ENCODE peak calls at places on chromosome 11, in six cellular contexts. P, J, A, O, D and M are unnamed samples. For H3K4me1, the result is how much of the 10 kb centered on the place peaks cover.

GRCh38 chr11:34266987-34267386 is 90.8 kb downstream of the ABTB2 start:
- DNase-seq in O (no peak), P (peak), D (no peak), J (no peak), A (no peak), M (no peak)

GRCh38 chr11:117431436-117431835 is 103.8 kb downstream of the CEP164 start:
- DNase-seq in O (no peak), D (no peak), J (no peak), P (no peak), A (no peak), M (no peak)

GRCh38 chr11:17595526-17596309 is 48.7 kb downstream of the OTOG start:
- DNase-seq in P (no peak), O (no peak), D (no peak), A (no peak), J (no peak), M (no peak)

GRCh38 chr11:898540-899190 is 11.9 kb downstream of the CHID1 start:
- DNase-seq in A (no peak), O (no peak), P (no peak), J (peak), D (peak), M (no peak)

GRCh38 chr11:44596541-44597276 is 31.2 kb downstream of the CD82 start:
- DNase-seq in P (no peak), D (peak), O (no peak), J (no peak), A (no peak), M (no peak)

GRCh38 chr11:93820085-93820710 is 30.2 kb downstream of the VSTM5 start:
- DNase-seq in A (no peak), J (no peak), O (no peak), P (no peak), D (peak), M (no peak)

GRCh38 chr11:35087648-35088047 is 51.3 kb upstream of the CD44 start:
- DNase-seq in J (no peak), D (no peak), A (no peak), O (peak), P (no peak), M (no peak)

GRCh38 chr11:66510990-66511339 is 530 bp downstream of the BBS1 start:
- DNase-seq in A (no peak), D (no peak), J (no peak), O (no peak), P (no peak), M (no peak)

GRCh38 chr11:34302046-34302921 is 55.5 kb downstream of the ABTB2 start:
- DNase-seq in J (no peak), O (peak), A (no peak), D (peak), P (no peak), M (no peak)

GRCh38 chr11:14141676-14142075 is 179.2 kb downstream of the SPON1 start:
- DNase-seq in A (no peak), D (no peak), P (no peak), O (no peak), J (no peak), M (no peak)

GRCh38 chr11:120224872-120225371 is 14.1 kb downstream of the OAF start:
- DNase-seq in D (no peak), P (peak), A (no peak), J (no peak), O (no peak), M (no peak)

GRCh38 chr11:120931057-120931779 is 92.7 kb upstream of the TBCEL start:
- DNase-seq in D (peak), O (no peak), A (no peak), J (no peak), P (no peak), M (no peak)

GRCh38 chr11:106679633-106680032 is 338.6 kb downstream of the GUCY1A2 start:
- DNase-seq in O (no peak), D (no peak), A (no peak), P (no peak), J (no peak), M (no peak)

GRCh38 chr11:111939836-111940604 is 2.9 kb downstream of the DIXDC1 start:
- DNase-seq in A (no peak), D (no peak), P (no peak), O (peak), J (no peak), M (peak)

GRCh38 chr11:118715837-118716260 is 36.4 kb upstream of the TREH start:
- DNase-seq in J (peak), O (no peak), P (no peak), A (no peak), D (peak), M (no peak)

DNA sequence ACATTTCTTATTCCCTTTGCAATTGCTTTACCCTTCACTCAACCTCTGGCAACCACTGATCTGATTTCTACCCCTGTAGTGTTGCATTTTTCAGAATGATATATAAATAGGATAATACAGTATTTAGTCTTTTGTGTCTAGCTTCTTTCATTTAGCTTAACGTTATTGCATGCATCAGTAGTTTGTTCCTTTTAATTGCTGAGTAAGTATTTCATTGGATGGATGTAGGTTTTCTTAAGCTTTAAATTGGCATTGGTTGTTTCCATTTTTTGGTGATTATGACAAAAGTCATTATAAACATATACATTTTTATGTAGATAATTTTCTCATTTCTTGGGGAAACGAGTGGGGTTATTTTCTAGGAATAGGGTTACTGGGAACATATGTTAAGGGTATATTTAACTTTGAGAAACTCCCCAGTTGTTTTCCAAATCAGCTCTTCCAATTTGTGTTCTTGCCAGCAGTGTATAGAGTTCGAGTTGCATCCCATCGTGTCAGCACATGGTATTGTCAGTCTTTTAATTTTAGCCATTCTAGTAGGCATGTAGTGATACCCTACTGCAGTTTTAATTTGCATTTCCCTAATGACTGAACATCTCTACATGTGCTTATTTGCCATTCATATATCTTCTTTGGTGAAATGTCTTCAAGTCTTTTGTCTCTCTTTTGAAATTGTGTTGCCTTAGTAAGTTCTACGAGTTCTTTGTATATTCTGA is 60.3 kb downstream of the DDX10 start:
- DNase-seq in O (no peak), P (no peak), A (no peak), D (no peak), J (no peak), M (no peak)
- H3K4me1 ChIP-seq in O (under half), P (under half), A (under half), D (under half), J (under half), M (under half)

GRCh38 chr11:115334932-115335788 is 169.1 kb downstream of the CADM1 start:
- DNase-seq in P (no peak), D (no peak), J (peak), O (peak), A (no peak), M (no peak)
- TF ChIP-seq CTCF in P (peak), D (peak), J (peak), O (peak), A (peak), M (peak)

DNA sequence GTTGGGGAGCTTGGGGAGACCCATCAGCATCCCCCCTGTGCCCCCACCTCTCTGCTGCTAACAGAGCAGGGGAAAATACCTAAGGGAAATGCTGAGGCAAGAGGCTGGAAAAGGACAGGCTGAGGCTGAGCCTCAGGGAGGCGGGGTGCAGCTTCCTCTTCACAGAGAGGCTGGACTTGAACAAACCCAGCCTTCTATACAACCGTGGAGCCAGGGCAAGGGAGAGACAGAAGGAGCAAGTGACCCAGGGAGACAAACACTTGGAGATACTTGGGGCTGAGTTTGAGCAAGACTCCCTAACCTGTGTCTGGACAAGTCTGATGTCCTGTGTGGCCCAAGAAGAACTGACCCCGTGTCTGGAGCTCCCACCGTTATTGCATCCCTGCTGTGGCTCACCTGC is at the start of gene SLCO2B1:
- DNase-seq in D (no peak), O (no peak), A (no peak), J (no peak), P (no peak), M (no peak)
- H3K4me1 ChIP-seq in D (under half), O (under half), A (under half), J (half or more), P (half or more), M (half or more)

GRCh38 chr11:10857604-10858504 is at the start of gene ZBED5:
- DNase-seq in D (peak), P (peak), O (peak), J (peak), A (peak), M (peak)
- TF ChIP-seq CTCF in D (peak), P (peak), O (peak), J (peak), A (peak), M (peak)

GRCh38 chr11:65297026-65297667 is 17.5 kb upstream of the CDC42EP2 start:
- DNase-seq in P (peak), J (no peak), O (no peak), A (no peak), D (no peak), M (no peak)
- H3K4me1 ChIP-seq in P (half or more), J (half or more), O (half or more), A (under half), D (under half), M (half or more)

GRCh38 chr11:42631223-42631843 is 680.5 kb upstream of the API5 start:
- DNase-seq in O (no peak), D (peak), P (no peak), J (peak), A (no peak), M (no peak)
- TF ChIP-seq CTCF in O (peak), D (peak), P (no peak), J (peak), A (no peak), M (no peak)

DNA sequence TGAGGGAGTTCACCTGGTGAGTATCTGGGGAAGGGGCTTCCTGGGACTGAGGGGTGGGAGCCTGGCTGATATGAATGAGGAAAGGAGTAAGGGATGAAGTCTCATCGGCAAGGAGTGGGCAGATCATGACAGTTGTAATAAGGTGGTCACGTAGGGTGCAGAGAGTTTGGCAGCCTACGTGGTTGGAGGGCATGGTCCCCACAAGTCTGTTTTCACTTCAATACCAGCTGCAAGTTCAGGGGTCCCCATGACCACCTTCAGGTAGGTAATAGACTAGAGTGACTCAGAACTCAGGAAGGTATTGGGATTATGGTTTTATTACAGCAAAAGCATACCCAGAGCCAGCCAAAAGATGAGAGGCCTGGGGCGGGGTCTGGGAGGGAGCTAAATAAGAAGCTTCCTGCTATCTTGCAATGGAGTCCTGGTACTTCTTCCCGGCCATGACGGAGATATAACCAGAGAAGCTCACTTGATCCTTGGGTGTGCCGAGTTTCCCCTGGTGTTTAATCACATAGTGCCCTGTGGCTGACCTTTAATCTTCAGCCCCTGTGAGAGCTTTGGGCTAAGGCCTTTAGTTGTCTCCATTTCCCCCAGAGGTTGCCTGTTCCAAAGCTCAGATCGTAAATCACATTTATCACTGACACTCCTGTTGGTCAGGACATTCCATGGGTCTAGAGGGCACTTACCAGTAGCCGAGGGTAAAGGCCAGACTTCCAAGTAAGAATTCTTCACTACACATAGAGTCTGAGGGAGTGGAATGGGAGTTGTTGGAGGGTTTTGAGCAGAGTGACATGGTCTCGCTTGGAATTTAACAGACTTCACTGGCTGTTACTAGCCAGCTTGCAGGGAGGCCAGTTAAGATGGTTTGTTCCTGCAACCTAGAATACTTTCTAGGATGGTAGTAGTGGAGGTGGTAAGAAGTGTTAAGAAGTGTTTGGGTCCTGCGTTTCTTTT is 9.1 kb downstream of the SLC3A2 start:
- DNase-seq in J (peak), D (peak), A (no peak), O (peak), P (no peak), M (no peak)
- H3K4me1 ChIP-seq in J (half or more), D (under half), A (under half), O (under half), P (under half), M (under half)

GRCh38 chr11:55967914-55968313 is 1.8 kb downstream of the OR10AG1 start:
- DNase-seq in D (no peak), A (no peak), O (no peak), P (no peak), J (no peak), M (no peak)

GRCh38 chr11:55970935-55971334 is 1.2 kb upstream of the OR10AG1 start:
- DNase-seq in O (no peak), J (no peak), A (no peak), D (no peak), P (no peak), M (no peak)

GRCh38 chr11:55966391-55966790 is 3.4 kb downstream of the OR10AG1 start:
- DNase-seq in P (no peak), D (no peak), A (no peak), J (no peak), O (no peak), M (no peak)

DNA sequence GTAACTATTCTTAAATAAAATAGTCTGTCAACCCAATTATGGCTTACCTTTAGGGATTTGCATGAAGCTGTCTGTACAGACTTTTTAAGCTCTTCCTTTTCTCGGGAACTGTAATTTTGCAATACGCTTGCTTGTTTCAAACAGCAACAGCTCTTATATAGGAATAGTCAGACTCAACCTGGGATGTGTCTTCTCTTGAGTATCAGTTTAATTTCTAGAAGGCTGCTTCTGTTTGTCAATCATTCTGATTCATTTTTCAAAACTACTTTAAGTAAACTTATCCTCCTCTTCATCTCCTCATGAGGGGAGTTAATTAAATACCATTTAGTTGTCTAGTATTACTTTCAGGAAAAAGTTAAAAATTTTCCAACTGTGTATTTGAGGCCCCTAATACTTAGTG is at the start of gene OR10AG1:
- DNase-seq in D (no peak), P (no peak), O (no peak), A (no peak), J (no peak), M (no peak)
- TF ChIP-seq CTCF in D (no peak), P (no peak), O (no peak), A (no peak), J (no peak), M (no peak)

GRCh38 chr11:102449651-102450570 is 2.7 kb downstream of the TMEM123 start:
- DNase-seq in A (no peak), P (no peak), D (no peak), O (no peak), J (no peak), M (no peak)
- H3K4me1 ChIP-seq in A (under half), P (under half), D (under half), O (under half), J (under half), M (under half)